ENCODE peak calls at places on chromosome 1, in six cellular contexts. S is A549, B is HepG2, I is GM12878, G is K562, R is upper lobe of left lung. M is an unnamed sample. For H3K4me1, the result is how much of the 10 kb centered on the place peaks cover.

GRCh38 chr1:112743174-112744018 is 28.3 kb upstream of the PPM1J start:
- ATAC-seq in S (no peak), I (no peak), R (peak), G (no peak), B (no peak), M (peak)

GRCh38 chr1:50774759-50775351 is 185.2 kb downstream of the FAF1 start:
- ATAC-seq in I (peak), R (peak), B (peak), G (peak), S (no peak), M (no peak)

GRCh38 chr1:52574594-52574993 is 21.7 kb upstream of the TUT4 start:
- ATAC-seq in G (peak), S (peak), R (no peak), I (no peak), B (no peak), M (no peak)

GRCh38 chr1:246267896-246268295 is 239.2 kb downstream of the SMYD3 start:
- ATAC-seq in B (no peak), S (no peak), R (no peak), I (no peak), G (no peak), M (no peak)

GRCh38 chr1:67355745-67356424 is 48.2 kb downstream of the IL12RB2 start:
- ATAC-seq in B (no peak), G (peak), S (no peak), I (no peak), R (no peak), M (no peak)

GRCh38 chr1:227749225-227749624 is 14.0 kb downstream of the SNAP47 start:
- ATAC-seq in G (peak), I (no peak), R (no peak), B (no peak), S (no peak), M (no peak)

GRCh38 chr1:56901720-56902119 is 47.1 kb downstream of the C8A start:
- ATAC-seq in S (no peak), I (no peak), R (no peak), G (no peak), B (no peak), M (no peak)

GRCh38 chr1:240658312-240658975 is 46.5 kb upstream of the GREM2 start:
- ATAC-seq in B (no peak), S (no peak), R (no peak), I (no peak), G (no peak), M (no peak)

GRCh38 chr1:223413216-223413615 is 20.0 kb downstream of the CCDC185 start:
- ATAC-seq in I (no peak), B (no peak), G (no peak), R (peak), S (no peak), M (no peak)

GRCh38 chr1:24474193-24474592 is 28.4 kb upstream of the RCAN3 start:
- ATAC-seq in B (no peak), S (no peak), I (no peak), G (no peak), R (no peak), M (no peak)

GRCh38 chr1:234562336-234562735 is 47.6 kb downstream of the IRF2BP2 start:
- ATAC-seq in R (no peak), B (peak), I (no peak), G (no peak), S (no peak), M (no peak)

GRCh38 chr1:194843077-194843476 is 1656.7 kb upstream of the B3GALT2 start:
- ATAC-seq in S (no peak), R (no peak), I (no peak), B (no peak), G (no peak), M (no peak)

GRCh38 chr1:17624540-17625256 is 85.2 kb downstream of the ARHGEF10L start:
- ATAC-seq in R (peak), S (peak), I (no peak), G (no peak), B (no peak), M (peak)

GRCh38 chr1:156114101-156114918 is at the start of gene LMNA:
- ATAC-seq in B (peak), I (peak), R (peak), G (peak), S (peak), M (peak)

GRCh38 chr1:156113263-156114004 is 1.1 kb upstream of the LMNA start:
- ATAC-seq in I (no peak), G (no peak), S (peak), R (no peak), B (no peak), M (no peak)

GRCh38 chr1:156112276-156113137 is 2.0 kb upstream of the LMNA start:
- ATAC-seq in G (no peak), B (no peak), I (no peak), R (no peak), S (no peak), M (no peak)

GRCh38 chr1:156115514-156116374 is 1.2 kb downstream of the LMNA start:
- ATAC-seq in G (peak), I (peak), S (peak), R (peak), B (peak), M (no peak)

GRCh38 chr1:156114919-156115513 is 505 bp downstream of the LMNA start:
- ATAC-seq in R (peak), B (peak), I (peak), S (peak), G (peak), M (no peak)
- H3K4me1 ChIP-seq in R (under half), B (half or more), I (under half), S (half or more), G (under half), M (half or more)

GRCh38 chr1:145977016-145977415 is 12.5 kb downstream of the POLR3GL start:
- ATAC-seq in B (no peak), G (no peak), S (no peak), R (no peak), I (no peak), M (no peak)

GRCh38 chr1:145977486-145978476 is 13.3 kb downstream of the POLR3GL start:
- ATAC-seq in S (peak), B (peak), R (peak), I (peak), G (peak), M (peak)

GRCh38 chr1:145978860-145979745 is 14.6 kb downstream of the POLR3GL start:
- ATAC-seq in S (peak), G (peak), I (peak), B (peak), R (peak), M (peak)

GRCh38 chr1:145979746-145980435 is 15.4 kb downstream of the POLR3GL start:
- ATAC-seq in I (peak), G (peak), R (peak), S (no peak), B (no peak), M (peak)

DNA sequence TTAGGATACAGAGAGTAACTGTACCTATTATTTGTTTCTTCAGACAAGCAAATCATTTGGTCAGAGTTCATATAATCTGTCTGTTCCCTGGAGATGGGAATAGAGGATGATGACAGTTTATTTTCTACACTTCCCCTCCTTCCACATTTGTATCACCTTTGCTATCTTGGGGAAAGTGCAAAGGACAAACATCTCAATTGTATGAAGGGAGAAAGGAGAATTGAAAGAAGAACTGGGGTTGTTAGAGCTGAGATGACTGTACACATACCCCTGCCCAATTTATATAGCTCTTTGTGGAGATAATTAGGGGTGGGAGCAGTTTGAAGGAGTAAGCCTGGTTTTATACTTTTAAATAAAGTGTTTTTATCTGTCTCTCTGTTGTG is 14.0 kb downstream of the POLR3GL start:
- ATAC-seq in G (no peak), I (peak), B (no peak), S (no peak), R (no peak), M (no peak)
- H3K4me3 ChIP-seq in G (no peak), I (no peak), B (no peak), S (no peak), R (peak), M (peak)

GRCh38 chr1:145823565-145824498 is at the start of the genes POLR3C and RNF115:
- ATAC-seq in R (peak), I (peak), S (peak), B (peak), G (peak), M (peak)
- TF ChIP-seq EP300 in R (no peak), I (peak), S (no peak), B (no peak), G (no peak), M (no peak)

DNA sequence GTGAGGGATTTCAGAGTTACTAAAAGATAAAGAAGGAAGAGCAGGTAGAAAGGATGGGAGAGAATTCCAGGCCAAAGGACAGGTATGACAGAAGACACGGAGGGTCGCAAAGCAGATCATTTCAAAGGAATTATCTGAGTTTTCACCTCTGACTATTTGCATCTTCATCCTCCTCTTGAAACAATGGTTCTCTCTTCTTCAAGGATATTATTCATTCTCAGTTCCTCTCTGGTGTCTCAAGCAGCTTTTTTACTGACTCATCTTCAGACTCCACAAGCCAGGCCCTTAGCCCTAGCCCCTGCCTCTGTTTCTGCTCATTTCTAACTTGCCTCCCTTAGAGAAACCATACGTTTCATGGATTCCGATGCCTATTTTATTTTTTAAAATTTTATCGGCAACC is 15.0 kb downstream of the DDX59 start:
- ATAC-seq in I (peak), B (no peak), G (no peak), R (no peak), S (no peak), M (no peak)
- H3K4me1 ChIP-seq in I (under half), B (under half), G (under half), R (under half), S (under half), M (under half)

GRCh38 chr1:7022058-7022457 is 236.8 kb downstream of the CAMTA1 start:
- ATAC-seq in I (no peak), S (no peak), G (no peak), B (no peak), R (no peak), M (no peak)
- H3K4me3 ChIP-seq in I (no peak), S (no peak), G (no peak), B (no peak), R (no peak), M (no peak)

GRCh38 chr1:171741872-171742576 is at the start of gene VAMP4:
- ATAC-seq in B (peak), G (peak), R (peak), I (peak), S (peak), M (peak)
- TF ChIP-seq EP300 in B (peak), G (peak), R (no peak), I (no peak), S (no peak), M (no peak)

DNA sequence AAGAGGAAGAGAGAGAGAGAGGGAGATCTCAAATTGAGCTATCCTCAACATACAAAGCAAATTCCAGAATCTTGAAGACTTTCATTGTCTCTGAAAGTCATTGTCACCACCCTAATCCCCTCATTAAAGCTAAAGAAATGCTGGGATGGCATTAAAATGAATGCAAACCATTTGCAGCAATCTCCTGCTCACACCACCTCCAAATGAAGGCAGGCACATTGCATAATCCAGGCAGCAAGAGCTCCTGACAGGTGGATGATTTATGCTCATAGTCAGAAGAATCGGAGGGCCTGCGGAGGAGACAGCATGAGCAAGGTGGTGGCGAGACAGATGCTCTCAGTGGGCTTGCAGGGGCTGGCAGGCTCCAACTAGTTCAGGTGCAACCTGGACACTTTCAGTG is 90.2 kb downstream of the ESRRG start:
- ATAC-seq in G (no peak), R (no peak), B (no peak), I (no peak), S (no peak), M (no peak)
- H3K4me1 ChIP-seq in G (under half), R (under half), B (under half), I (under half), S (under half), M (under half)

DNA sequence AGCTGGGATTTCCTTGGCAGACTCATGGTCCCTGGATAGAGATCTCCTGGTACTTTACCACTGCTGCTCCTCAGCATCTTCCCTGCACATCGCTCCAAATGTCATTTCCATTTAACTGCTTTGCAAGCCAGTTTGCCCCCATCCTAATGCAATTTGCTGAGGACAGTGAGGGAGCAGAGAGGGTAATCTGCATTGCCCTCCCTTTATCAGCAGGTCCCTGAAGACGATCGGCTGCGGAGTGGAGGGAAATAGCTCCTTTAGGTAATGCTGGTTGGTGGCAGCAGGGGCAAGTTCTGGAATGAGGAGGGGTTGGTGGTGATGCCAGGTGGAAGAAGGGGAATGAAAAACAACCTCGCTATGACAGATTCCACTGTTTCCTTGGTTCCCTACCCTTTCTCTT is 2.6 kb downstream of the PLXNA2 start:
- ATAC-seq in I (no peak), R (no peak), B (no peak), S (no peak), G (no peak), M (no peak)
- H3K4me3 ChIP-seq in I (no peak), R (peak), B (no peak), S (no peak), G (no peak), M (peak)

M was measured in gastroesophageal sphincter.